ENCODE peak calls at places on chromosomes 11 and 22, in four cellular contexts. Y, D, N and I are unnamed samples.

GRCh38 chr11:76824083-76824939 is 36.4 kb upstream of the ACER3 start:
- DNase-seq in N (no peak), D (peak), Y (peak), I (no peak)

GRCh38 chr11:111411456-111411855 is 32.4 kb upstream of the POU2AF1 start:
- DNase-seq in D (no peak), N (no peak), Y (no peak), I (no peak)

GRCh38 chr11:2520736-2521035 is 75.9 kb downstream of the KCNQ1 start:
- DNase-seq in Y (no peak), N (no peak), D (no peak), I (no peak)

GRCh38 chr11:61700221-61700620 is 20.0 kb downstream of the DAGLA start:
- DNase-seq in Y (peak), D (peak), N (peak), I (no peak)

GRCh38 chr11:44246726-44247125 is 63.2 kb downstream of the ALX4 start:
- DNase-seq in D (no peak), Y (no peak), N (no peak), I (no peak)

GRCh38 chr11:77197626-77198320 is 69.7 kb downstream of the MYO7A start:
- DNase-seq in Y (no peak), D (no peak), N (no peak), I (no peak)

GRCh38 chr11:7858001-7858400 is 61.3 kb upstream of the OR5P2 start:
- DNase-seq in D (no peak), N (no peak), Y (no peak), I (no peak)

GRCh38 chr22:20799449-20799848 is 25.5 kb downstream of the SERPIND1 start:
- DNase-seq in D (no peak), Y (no peak), N (no peak), I (no peak)

GRCh38 chr11:64396079-64396591 is 37.2 kb downstream of the RPS6KA4 start:
- DNase-seq in D (no peak), Y (no peak), N (no peak), I (no peak)

GRCh38 chr11:102081313-102081712 is 28.9 kb upstream of the YAP1 start:
- DNase-seq in N (no peak), Y (no peak), D (no peak), I (no peak)

GRCh38 chr11:10236850-10237249 is 57.2 kb downstream of the SBF2 start:
- DNase-seq in Y (no peak), N (no peak), D (no peak), I (no peak)

GRCh38 chr11:10125522-10126133 is 168.4 kb downstream of the SBF2 start:
- DNase-seq in D (no peak), Y (no peak), N (no peak), I (no peak)

DNA sequence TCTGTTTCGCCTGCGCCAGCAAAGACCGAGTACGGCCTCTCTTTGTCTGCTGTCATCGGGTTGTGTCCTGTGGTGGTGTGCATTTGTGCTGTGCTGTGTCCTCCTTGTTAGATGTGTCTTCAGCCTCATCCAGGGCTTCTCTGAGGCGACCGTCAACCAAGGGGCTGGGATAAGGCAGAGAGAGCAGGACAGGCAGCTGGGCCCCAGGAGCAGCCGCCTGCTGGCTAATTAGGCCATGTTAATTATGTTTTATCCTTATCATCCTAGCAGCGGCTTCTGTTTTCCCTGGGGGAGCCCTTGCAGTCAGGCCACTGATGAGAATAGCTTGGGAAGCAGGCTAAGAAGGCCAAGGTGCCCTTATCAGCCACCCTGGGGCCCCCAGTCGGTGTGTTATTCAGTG is 40.7 kb upstream of the TTC12 start:
- DNase-seq in Y (no peak), N (no peak), D (no peak), I (no peak)
- TF ChIP-seq TCF7L2 in Y (no peak), N (no peak), D (no peak), I (no peak)

DNA sequence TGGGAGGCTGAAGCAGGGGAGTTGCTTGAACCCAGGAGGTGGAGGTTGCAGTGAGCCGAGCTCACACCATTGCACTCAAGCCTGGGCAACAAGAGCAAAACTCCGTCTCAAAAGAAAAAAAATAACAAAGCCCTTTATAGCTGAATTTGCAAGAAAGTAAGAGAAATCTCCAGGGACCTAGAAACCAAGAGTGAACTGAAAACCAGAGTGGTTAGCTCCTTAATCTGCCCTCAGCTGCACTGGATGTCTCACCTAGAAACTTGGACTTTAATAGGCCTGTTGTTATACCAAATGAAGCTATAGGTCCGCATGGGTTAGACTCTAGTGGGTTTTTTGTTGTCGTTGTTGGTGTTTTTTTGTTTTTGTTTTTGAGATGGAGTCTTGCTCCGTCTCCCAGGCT is 4.1 kb downstream of the NEU3 start:
- DNase-seq in D (no peak), Y (no peak), N (no peak), I (no peak)
- TF ChIP-seq REST in D (no peak), Y (no peak), N (no peak), I (no peak)

GRCh38 chr11:121533556-121534050 is 80.8 kb upstream of the SORL1-AS1 start:
- DNase-seq in N (no peak), Y (no peak), D (no peak), I (no peak)
- TF ChIP-seq TCF7L2 in N (no peak), Y (no peak), D (no peak), I (no peak)

GRCh38 chr11:13260963-13261599 is 16.5 kb upstream of the BMAL1 start:
- DNase-seq in N (no peak), D (no peak), Y (no peak), I (no peak)

GRCh38 chr11:13262096-13262495 is 15.5 kb upstream of the BMAL1 start:
- DNase-seq in Y (peak), N (no peak), D (no peak), I (no peak)

GRCh38 chr11:13259374-13259773 is 18.2 kb upstream of the BMAL1 start:
- DNase-seq in Y (no peak), N (no peak), D (no peak), I (no peak)

GRCh38 chr11:13260196-13260962 is 17.2 kb upstream of the BMAL1 start:
- DNase-seq in Y (no peak), D (no peak), N (no peak), I (no peak)

GRCh38 chr11:13261600-13262061 is 16.0 kb upstream of the BMAL1 start:
- DNase-seq in Y (peak), D (no peak), N (no peak), I (peak)
- TF ChIP-seq REST in Y (no peak), D (no peak), N (no peak), I (no peak)

DNA sequence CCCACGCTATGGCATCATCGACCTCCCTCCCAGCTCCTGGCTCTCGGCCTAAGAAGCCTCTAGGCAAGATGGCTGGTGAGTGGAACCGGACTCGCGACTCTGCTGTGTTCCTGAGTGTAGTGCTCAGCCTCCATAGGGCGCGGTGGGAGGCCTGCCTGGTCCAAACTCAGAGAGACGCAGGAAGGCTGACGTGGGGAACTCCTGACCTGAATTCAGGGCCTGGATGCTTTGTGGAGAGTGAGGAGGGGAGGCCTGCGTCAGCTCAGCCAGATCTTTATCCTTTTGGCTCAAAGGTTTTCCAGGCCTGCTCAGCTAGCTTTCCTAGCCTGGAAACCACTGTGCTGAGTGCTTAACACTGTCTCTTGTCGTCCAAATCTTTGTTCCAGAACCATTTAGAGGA is 8.0 kb downstream of the TIRAP start:
- DNase-seq in N (no peak), Y (no peak), D (no peak), I (no peak)
- TF ChIP-seq TCF7L2 in N (no peak), Y (no peak), D (no peak), I (no peak)

GRCh38 chr11:70138403-70138802 is 60.3 kb downstream of the ANO1 start:
- DNase-seq in D (no peak), N (no peak), Y (no peak), I (no peak)

GRCh38 chr11:70135142-70136132 is 57.3 kb downstream of the ANO1 start:
- DNase-seq in Y (no peak), N (no peak), D (no peak), I (no peak)

GRCh38 chr11:70139785-70140410 is 61.8 kb downstream of the ANO1 start:
- DNase-seq in D (no peak), N (no peak), Y (no peak), I (no peak)

GRCh38 chr11:70134490-70134889 is 56.4 kb downstream of the ANO1 start:
- DNase-seq in Y (no peak), N (no peak), D (no peak), I (no peak)

GRCh38 chr11:70137383-70137782 is 59.3 kb downstream of the ANO1 start:
- DNase-seq in Y (no peak), D (no peak), N (no peak), I (no peak)
- TF ChIP-seq REST in Y (no peak), D (no peak), N (no peak), I (no peak)